ENCODE peak calls at places on chromosomes 5 and 9, in four cellular contexts. J is IMR-90, P is mesendoderm, Y is H1. U is an unnamed sample.

GRCh38 chr9:22447607-22448305 is 1.1 kb downstream of the DMRTA1 start:
- DNase-seq in J (no peak), P (peak; percentile 49), Y (no peak), U (peak; percentile 31)

GRCh38 chr5:74179183-74179582 is 461.3 kb downstream of the ENC1 start:
- DNase-seq in J (peak; percentile 97), P (peak; percentile 26), Y (no peak), U (no peak)

GRCh38 chr5:124583469-124584350 is 162.7 kb downstream of the ZNF608 start:
- DNase-seq in J (peak; percentile 95), P (no peak), Y (no peak), U (no peak)

GRCh38 chr9:93299418-93300174 is 115.7 kb downstream of the WNK2 start:
- DNase-seq in J (no peak), P (no peak), Y (no peak), U (no peak)

GRCh38 chr5:33258553-33258952 is 182.2 kb upstream of the TARS1 start:
- DNase-seq in J (peak; percentile 43), P (no peak), Y (no peak), U (no peak)

GRCh38 chr5:142441638-142442037 is 116.8 kb upstream of the SPRY4 start:
- DNase-seq in J (peak; percentile 33), P (no peak), Y (no peak), U (no peak)

GRCh38 chr5:44199408-44199807 is 189.8 kb downstream of the FGF10 start:
- DNase-seq in J (no peak), P (no peak), Y (no peak), U (no peak)

GRCh38 chr5:143635146-143635752 is 176.7 kb upstream of the HMHB1 start:
- DNase-seq in J (peak; percentile 78), P (no peak), Y (no peak), U (no peak)

GRCh38 chr9:115862021-115862420 is 291.6 kb upstream of the PAPPA start:
- DNase-seq in J (no peak), P (no peak), Y (no peak), U (no peak)
- H3K4me1 ChIP-seq in J (no peaks in the 10 kb centered on the region), P (no peaks in the 10 kb centered on the region), Y (no peaks in the 10 kb centered on the region), U (no peaks in the 10 kb centered on the region)

DNA sequence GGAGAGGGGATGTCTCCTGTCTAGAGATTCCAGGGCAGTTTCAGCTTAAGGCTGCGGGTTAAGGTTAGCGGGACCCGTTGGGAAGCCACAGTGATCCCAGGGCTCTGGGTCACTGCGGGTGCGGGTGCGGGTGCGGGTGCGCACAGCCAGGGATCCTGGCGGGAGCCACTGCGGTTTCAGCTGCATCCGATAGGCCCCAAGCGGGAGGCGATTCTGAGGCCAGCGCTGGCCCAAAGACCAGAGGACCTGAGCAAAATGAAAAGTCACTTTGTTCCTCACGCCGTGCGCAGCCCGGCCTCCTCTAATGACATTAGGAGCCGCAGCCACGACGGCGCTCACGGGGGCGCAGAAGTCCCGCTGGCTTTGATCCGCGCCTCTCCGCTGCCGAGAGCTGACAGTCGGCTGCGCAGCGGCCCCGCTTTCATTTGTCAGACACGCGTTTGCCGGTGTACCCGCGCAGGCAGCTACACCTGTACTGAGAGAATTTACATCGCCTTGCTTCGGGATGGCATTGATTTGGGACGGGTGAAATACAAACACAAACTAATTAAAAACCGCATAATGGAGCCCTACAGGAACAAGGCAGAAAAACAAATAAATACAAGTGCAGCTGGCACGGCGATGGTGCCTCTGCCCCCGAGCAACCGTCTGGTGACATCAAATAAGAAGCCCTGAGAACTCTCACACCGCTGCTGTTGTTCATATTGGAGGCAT is 5.2 kb upstream of the IRX1 start:
- DNase-seq in J (no peak), P (no peak), Y (peak; percentile 57), U (peak; percentile 48)
- H2AK5ac ChIP-seq in J (no peak overlapping the region), P (no peak overlapping the region), Y (no peak overlapping the region), U (no peak overlapping the region)

GRCh38 chr5:77030097-77031071 is at the start of gene AGGF1:
- DNase-seq in J (peak; percentile 92), P (peak; percentile 98), Y (peak; percentile 85), U (peak; percentile 94)

GRCh38 chr5:77033338-77033737 is 3.1 kb downstream of the AGGF1 start:
- DNase-seq in J (no peak), P (peak; percentile 3), Y (no peak), U (no peak)

GRCh38 chr5:77028631-77029375 is 1.4 kb upstream of the AGGF1 start:
- DNase-seq in J (no peak), P (no peak), Y (no peak), U (no peak)

GRCh38 chr5:77032635-77033034 is 2.4 kb downstream of the AGGF1 start:
- DNase-seq in J (no peak), P (no peak), Y (no peak), U (no peak)

DNA sequence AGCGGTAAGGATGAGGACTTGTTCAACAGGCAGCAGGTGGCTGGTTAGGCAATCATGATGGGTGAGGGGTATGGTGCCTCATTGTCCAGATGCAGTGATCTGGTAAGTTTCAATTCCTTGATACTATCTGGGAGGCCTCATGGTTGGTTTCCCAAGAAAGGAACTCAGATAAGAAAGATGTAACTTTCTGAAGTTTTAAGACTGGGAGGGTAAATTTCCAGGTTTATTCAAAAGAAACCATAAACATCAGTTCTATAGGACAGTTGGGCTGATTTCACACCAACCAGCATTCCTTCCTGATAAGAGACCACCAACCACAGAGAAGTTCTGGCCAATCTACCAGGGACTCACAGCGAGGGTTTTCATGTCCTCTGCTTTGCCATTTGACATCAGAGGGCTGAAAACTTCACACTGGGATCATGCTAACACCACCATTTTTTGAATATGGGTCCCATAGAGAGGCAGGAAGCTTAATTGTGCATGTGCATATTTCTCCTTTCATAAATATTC is 773 bp upstream of the AGGF1 start:
- DNase-seq in J (no peak), P (peak; percentile 7), Y (no peak), U (no peak)
- H3K27ac ChIP-seq in J (no peak overlapping the region), P (no peak overlapping the region), Y (no peak overlapping the region), U (no peak overlapping the region)

DNA sequence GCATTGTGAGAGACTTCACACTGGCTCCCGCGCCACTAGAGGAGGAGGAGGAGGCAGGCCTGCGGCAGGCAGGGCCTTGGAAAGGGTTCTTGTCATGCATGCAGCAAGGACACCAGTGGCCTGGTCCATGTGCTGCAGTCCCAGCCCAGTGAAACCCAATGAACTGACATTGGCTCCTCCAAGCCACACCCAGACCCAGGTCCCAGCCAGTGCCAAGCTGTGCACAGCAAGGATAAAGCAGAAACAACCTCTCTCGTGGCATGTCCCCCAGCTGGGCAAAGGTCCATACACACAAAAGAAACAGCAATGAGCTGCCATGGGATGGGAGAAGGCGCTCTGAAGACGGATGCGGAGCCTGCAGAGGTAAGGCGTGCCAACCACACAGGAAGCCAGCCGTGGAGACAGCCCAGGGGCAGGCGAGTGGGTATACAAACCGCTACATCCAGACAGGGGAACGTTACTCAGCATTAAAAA is 89.2 kb downstream of the SEMA4D start:
- DNase-seq in J (no peak), P (no peak), Y (no peak), U (no peak)
- H3K4me1 ChIP-seq in J (peaks cover 2% of the 10 kb centered on the region), P (peaks cover 13% of the 10 kb centered on the region), Y (peaks cover 10% of the 10 kb centered on the region), U (peaks cover 11% of the 10 kb centered on the region)

DNA sequence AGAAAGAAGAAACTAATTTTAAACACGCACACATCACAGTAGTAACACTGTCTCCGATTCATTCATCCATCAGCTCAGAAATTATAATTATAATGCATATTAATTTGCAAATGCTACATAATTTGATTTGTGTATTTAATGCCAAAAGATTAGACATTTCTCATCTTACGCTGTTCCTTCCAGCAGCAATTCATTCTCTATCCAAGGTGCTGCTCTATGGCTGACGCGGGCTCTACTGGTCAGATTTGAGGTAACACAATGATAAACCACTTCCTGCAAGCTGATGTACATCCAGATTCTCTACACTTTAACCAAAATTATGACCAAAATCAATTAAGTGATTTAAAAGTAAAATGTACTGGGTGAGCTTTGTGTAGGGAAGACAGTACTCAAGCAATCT is 77.9 kb upstream of the ICE1 start:
- DNase-seq in J (no peak), P (no peak), Y (no peak), U (no peak)
- H2AK5ac ChIP-seq in J (no peak overlapping the region), P (no peak overlapping the region), Y (no peak overlapping the region), U (no peak overlapping the region)

DNA sequence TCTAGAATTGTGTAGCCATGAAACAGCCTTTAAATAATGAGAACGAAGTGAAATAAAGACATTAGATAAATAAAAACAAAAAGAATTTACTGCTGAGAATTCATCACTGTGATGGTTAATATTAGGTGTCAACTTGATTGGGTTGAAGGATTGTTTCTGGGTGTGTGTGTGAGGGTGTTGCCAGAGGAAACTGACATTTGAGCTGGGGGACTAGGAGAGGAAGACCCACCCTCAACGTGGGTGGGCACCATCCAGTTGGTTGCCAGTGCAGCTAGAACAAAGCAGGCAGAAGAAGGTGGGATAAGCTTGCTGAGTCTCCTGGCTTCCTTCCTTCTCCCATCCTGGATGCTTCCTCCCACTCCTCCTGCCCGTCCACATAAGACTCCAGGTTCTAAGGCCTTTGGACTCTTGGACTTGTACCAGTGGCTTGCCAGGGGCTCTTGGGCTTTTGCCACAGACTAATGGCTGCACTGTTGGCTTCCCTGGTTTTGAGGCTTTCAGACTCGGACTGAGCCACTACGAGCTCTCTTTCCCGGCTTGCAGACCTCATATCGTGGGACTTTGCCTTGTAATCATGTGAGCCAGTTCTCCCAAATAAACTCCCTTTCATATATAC is 43.7 kb upstream of the ABL1 start:
- DNase-seq in J (no peak), P (no peak), Y (no peak), U (no peak)
- H3K27ac ChIP-seq in J (no peak overlapping the region), P (no peak overlapping the region), Y (no peak overlapping the region), U (no peak overlapping the region)

U was measured in H9.